ENCODE peak calls at places on chromosome 16, in seven cellular contexts. M, P, T, C, L, D and X are unnamed samples.

GRCh38 chr16:68420366-68420765 is 27.9 kb downstream of the SMPD3 start:
- DNase-seq in L (no peak), D (no peak), C (no peak), M (no peak), P (no peak), T (no peak), X (no peak)

GRCh38 chr16:80997139-80997798 is 9.4 kb downstream of the CMC2 start:
- DNase-seq in D (no peak), M (no peak), T (no peak), P (no peak), C (no peak), L (no peak), X (no peak)

GRCh38 chr16:70746708-70747424 is 54.1 kb downstream of the VAC14 start:
- DNase-seq in T (peak), P (peak), D (no peak), C (no peak), L (no peak), M (peak), X (peak)

GRCh38 chr16:78675312-78675711 is 575.9 kb downstream of the WWOX start:
- DNase-seq in D (no peak), P (no peak), T (no peak), C (no peak), L (no peak), M (no peak), X (peak)

GRCh38 chr16:22092143-22092933 is at the start of gene VWA3A:
- DNase-seq in D (no peak), T (peak), P (no peak), C (no peak), L (no peak), M (peak), X (peak)

GRCh38 chr16:86040496-86040895 is 141.5 kb downstream of the IRF8 start:
- DNase-seq in D (no peak), T (no peak), M (no peak), L (no peak), C (no peak), P (no peak), X (no peak)

GRCh38 chr16:66273644-66274334 is 92.7 kb upstream of the CDH5 start:
- DNase-seq in L (no peak), M (no peak), T (no peak), P (no peak), C (no peak), D (no peak), X (no peak)

GRCh38 chr16:3065069-3065741 is at the start of gene IL32:
- DNase-seq in L (peak), C (peak), M (no peak), D (peak), P (peak), T (peak), X (peak)

GRCh38 chr16:24332695-24333094 is 76.6 kb downstream of the CACNG3 start:
- DNase-seq in M (no peak), T (no peak), P (no peak), D (no peak), L (no peak), C (no peak), X (no peak)

GRCh38 chr16:66717112-66717675 is 20.7 kb upstream of the CMTM4 start:
- DNase-seq in T (peak), L (no peak), P (peak), M (no peak), D (no peak), C (no peak), X (peak)

GRCh38 chr16:735982-736453 is 4.8 kb downstream of the CIAO3 start:
- DNase-seq in D (no peak), L (no peak), P (no peak), T (no peak), M (no peak), C (no peak), X (no peak)

GRCh38 chr16:65305588-65305987 is 183.7 kb upstream of the CDH11 start:
- DNase-seq in C (no peak), L (no peak), D (no peak), P (no peak), M (no peak), T (no peak), X (no peak)

GRCh38 chr16:51888021-51888420 is 658.9 kb downstream of the TOX3 start:
- DNase-seq in D (no peak), C (no peak), L (no peak), P (no peak), M (no peak), T (no peak), X (no peak)

GRCh38 chr16:76932541-76933211 is 258.3 kb upstream of the MON1B start:
- DNase-seq in C (no peak), L (no peak), T (no peak), M (no peak), P (no peak), D (no peak), X (no peak)

GRCh38 chr16:80806957-80807356 is 2.6 kb upstream of the CDYL2 start:
- DNase-seq in T (peak), L (no peak), C (no peak), P (peak), D (no peak), M (peak), X (peak)

GRCh38 chr16:912684-913613 is 57.8 kb downstream of the LMF1 start:
- DNase-seq in M (no peak), P (no peak), C (no peak), L (no peak), T (no peak), D (no peak), X (no peak)